ENCODE peak calls at places on chromosomes 6 and 20, in ten cellular contexts. S is GM23248, O is OCI-LY7, H is HCT116, Z is Karpas-422, T is PC-3, U is SK-N-SH, Y is hepatocyte, B is GM23338, Q is MM.1S. A is an unnamed sample. For H3K9me2, the result is how much of the 10 kb centered on the place peaks cover.

GRCh38 chr6:15843226-15843625 is 180.4 kb upstream of the DTNBP1 start:
- DNase-seq in S (no peak), T (no peak), Y (no peak), Z (no peak), B (no peak), H (no peak), U (no peak), O (no peak), Q (no peak), A (no peak)

GRCh38 chr6:40308533-40309306 is 278.4 kb downstream of the LRFN2 start:
- DNase-seq in B (peak), U (peak), Z (peak), Y (peak), S (peak), H (peak), T (peak), Q (peak), O (peak), A (peak)

GRCh38 chr6:14354919-14355572 is 237.5 kb downstream of the CD83 start:
- DNase-seq in O (no peak), Y (peak), Z (no peak), S (peak), Q (no peak), H (no peak), T (peak), B (no peak), U (no peak), A (no peak)

GRCh38 chr20:25217161-25218108 is 21.9 kb downstream of the ENTPD6 start:
- DNase-seq in H (no peak), Y (no peak), U (no peak), Z (no peak), S (no peak), T (no peak), B (no peak), O (no peak), Q (no peak), A (no peak)

GRCh38 chr6:122145741-122146240 is 253.7 kb upstream of the HSF2 start:
- DNase-seq in Y (no peak), T (no peak), S (no peak), O (no peak), U (no peak), Z (no peak), H (no peak), B (no peak), Q (no peak), A (no peak)

GRCh38 chr6:44151348-44152108 is 7.1 kb upstream of the CAPN11 start:
- DNase-seq in S (peak), Z (peak), H (peak), B (peak), O (peak), U (peak), T (peak), Y (peak), Q (peak), A (peak)

GRCh38 chr6:72631480-72631879 is 9.6 kb downstream of the KCNQ5 start:
- DNase-seq in H (no peak), T (no peak), U (no peak), Q (no peak), Z (no peak), O (no peak), Y (no peak), B (no peak), S (peak), A (no peak)

GRCh38 chr6:50791900-50792508 is 26.7 kb upstream of the TFAP2B start:
- DNase-seq in Q (peak), U (peak), O (peak), S (peak), H (no peak), B (peak), T (peak), Z (peak), Y (peak), A (no peak)

GRCh38 chr6:33737267-33738026 is 9.3 kb downstream of the IP6K3 start:
- DNase-seq in U (peak), S (no peak), Z (no peak), Y (no peak), O (no peak), H (no peak), B (no peak), T (no peak), Q (no peak), A (no peak)

GRCh38 chr20:14536738-14537137 is 199.3 kb upstream of the FLRT3 start:
- DNase-seq in Q (no peak), U (peak), H (no peak), B (no peak), Z (no peak), S (no peak), O (no peak), Y (no peak), T (no peak), A (no peak)

GRCh38 chr6:27575594-27576361 is 102.9 kb upstream of the ZNF184 start:
- DNase-seq in B (peak), Y (no peak), O (no peak), H (peak), S (no peak), U (no peak), Q (no peak), T (peak), Z (peak), A (no peak)

GRCh38 chr20:4457566-4458543 is 263.9 kb upstream of the PRND start:
- DNase-seq in B (peak), Q (no peak), S (no peak), Y (no peak), O (no peak), T (peak), H (peak), U (no peak), Z (no peak), A (peak)

GRCh38 chr20:47220161-47220582 is 136.3 kb downstream of the ZMYND8 start:
- DNase-seq in O (peak), U (peak), Q (no peak), Y (no peak), Z (peak), T (peak), B (peak), H (peak), S (peak), A (peak)

GRCh38 chr20:5150226-5151076 is 23.6 kb downstream of the CDS2 start:
- DNase-seq in S (peak), U (no peak), O (no peak), T (peak), H (no peak), Z (no peak), Y (peak), Q (no peak), B (no peak), A (no peak)

GRCh38 chr20:57434390-57434700 is 43.1 kb downstream of the RBM38 start:
- DNase-seq in S (no peak), U (no peak), H (no peak), T (no peak), B (no peak), O (peak), Q (no peak), Z (peak), Y (no peak), A (no peak)

GRCh38 chr20:37627060-37627766 is 66.6 kb upstream of the CTNNBL1 start:
- DNase-seq in S (peak), U (no peak), H (peak), B (peak), Z (peak), Y (peak), Q (peak), T (peak), O (peak), A (peak)

GRCh38 chr20:3924304-3925112 is 35.3 kb downstream of the PANK2 start:
- DNase-seq in Q (no peak), T (no peak), Y (no peak), Z (no peak), H (no peak), B (no peak), S (no peak), O (no peak), U (no peak), A (no peak)

GRCh38 chr6:27250955-27251671 is 3.6 kb downstream of the PRSS16 start:
- DNase-seq in U (peak), H (peak), O (peak), Y (peak), Q (peak), T (peak), B (peak), S (peak), Z (peak), A (peak)

GRCh38 chr6:6790891-6791290 is 202.4 kb downstream of the LY86 start:
- DNase-seq in S (peak), H (peak), Y (peak), Q (no peak), Z (no peak), U (no peak), O (no peak), B (no peak), T (peak), A (peak)

GRCh38 chr20:64129146-64129782 is 21.9 kb upstream of the NPBWR2 start:
- DNase-seq in O (no peak), S (no peak), U (no peak), H (no peak), B (no peak), Q (no peak), Z (no peak), T (no peak), Y (no peak), A (no peak)

GRCh38 chr6:133991096-133991593 is 38.1 kb downstream of the TBPL1 start:
- DNase-seq in Y (no peak), O (no peak), H (no peak), B (no peak), Z (no peak), U (no peak), T (peak), Q (no peak), S (peak), A (peak)

GRCh38 chr6:1091905-1092304 is 220.0 kb upstream of the FOXQ1 start:
- DNase-seq in H (no peak), Q (no peak), T (no peak), O (no peak), U (no peak), S (no peak), Z (no peak), B (no peak), Y (peak), A (no peak)

GRCh38 chr6:27757307-27757706 is 154.9 kb downstream of the OR2B2 start:
- DNase-seq in O (no peak), Q (peak), H (no peak), T (no peak), Z (no peak), Y (peak), S (peak), U (no peak), B (peak), A (no peak)

GRCh38 chr6:79586548-79586947 is 44.6 kb upstream of the SH3BGRL2 start:
- DNase-seq in Z (no peak), Q (no peak), U (peak), Y (peak), S (peak), B (peak), H (peak), T (peak), O (peak), A (no peak)

GRCh38 chr6:169450097-169450496 is 196.5 kb upstream of the THBS2 start:
- DNase-seq in S (peak), Y (no peak), Z (no peak), Q (no peak), U (no peak), B (no peak), H (no peak), T (no peak), O (no peak), A (no peak)

GRCh38 chr6:21022343-21023107 is 488.3 kb downstream of the CDKAL1 start:
- DNase-seq in T (peak), O (no peak), S (no peak), H (peak), Y (peak), U (no peak), Z (no peak), B (peak), Q (no peak), A (peak)

GRCh38 chr20:13581451-13581850 is 57.3 kb downstream of the TASP1 start:
- DNase-seq in O (no peak), Y (no peak), B (no peak), S (no peak), H (no peak), Z (no peak), U (no peak), Q (no peak), T (no peak), A (no peak)

GRCh38 chr20:44070139-44070900 is 116.7 kb downstream of the JPH2 start:
- DNase-seq in Y (no peak), Z (no peak), S (no peak), B (no peak), O (no peak), T (no peak), Q (peak), H (no peak), U (no peak), A (no peak)

GRCh38 chr6:153947817-153948447 is 91.1 kb upstream of the OPRM1 start:
- DNase-seq in O (peak), S (peak), T (peak), Y (peak), U (peak), B (peak), Z (peak), Q (no peak), H (peak), A (peak)

GRCh38 chr6:129628101-129628815 is 81.7 kb downstream of the ARHGAP18 start:
- DNase-seq in B (no peak), O (no peak), T (no peak), H (no peak), U (no peak), S (no peak), Z (no peak), Y (no peak), Q (no peak), A (no peak)

GRCh38 chr6:3427740-3428085 is 29.1 kb downstream of the SLC22A23 start:
- DNase-seq in O (no peak), T (peak), Y (no peak), S (peak), U (no peak), B (no peak), H (no peak), Z (no peak), Q (no peak), A (no peak)

GRCh38 chr6:107819976-107820551 is 4.0 kb downstream of the SCML4 start:
- DNase-seq in O (no peak), U (peak), S (peak), Z (no peak), Y (peak), B (peak), T (no peak), Q (no peak), H (no peak), A (no peak)

GRCh38 chr20:51639206-51639832 is 96.8 kb upstream of the NFATC2 start:
- DNase-seq in O (peak), B (peak), U (peak), H (peak), Y (peak), T (peak), Z (peak), Q (peak), S (peak), A (peak)

GRCh38 chr20:45985573-45985972 is 13.6 kb upstream of the ZNF335 start:
- DNase-seq in S (peak), O (no peak), Z (no peak), H (no peak), Q (no peak), T (no peak), U (no peak), B (peak), Y (no peak), A (no peak)

GRCh38 chr20:45976132-45976531 is 4.1 kb upstream of the ZNF335 start:
- DNase-seq in Y (no peak), T (no peak), Z (no peak), B (no peak), Q (no peak), H (no peak), S (no peak), O (no peak), U (no peak), A (no peak)

GRCh38 chr20:45983279-45983743 is 11.3 kb upstream of the ZNF335 start:
- DNase-seq in O (no peak), U (no peak), H (no peak), T (peak), Q (no peak), Y (no peak), B (peak), S (peak), Z (no peak), A (no peak)

GRCh38 chr20:45975686-45976085 is 3.7 kb upstream of the ZNF335 start:
- DNase-seq in H (no peak), Y (no peak), Q (no peak), Z (no peak), U (no peak), S (no peak), O (no peak), B (no peak), T (no peak), A (no peak)

DNA sequence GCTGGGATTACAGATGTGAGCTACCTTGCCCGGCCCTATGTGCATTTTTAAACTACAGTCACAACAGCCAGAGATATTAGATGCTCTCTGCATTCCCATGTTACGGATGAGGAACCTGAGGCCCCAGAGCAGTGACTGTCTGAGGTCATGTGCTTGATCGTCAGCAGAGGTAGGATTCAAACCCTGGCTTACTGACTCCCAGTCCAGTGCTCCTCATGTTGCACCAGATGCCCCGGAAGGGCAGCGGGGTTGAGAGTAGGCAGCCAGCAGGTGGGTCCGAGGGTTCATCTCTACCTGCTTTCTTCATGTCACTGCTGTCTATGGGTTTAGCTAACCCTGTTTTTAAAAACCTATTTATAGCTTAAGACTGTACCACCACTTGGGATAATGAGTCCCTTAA is 9.3 kb upstream of the ZNF335 start:
- DNase-seq in T (no peak), H (no peak), Z (no peak), Y (no peak), O (no peak), U (no peak), Q (no peak), B (no peak), S (no peak), A (no peak)
- H3K9me2 ChIP-seq in T (under half), H (under half), Z (under half), Y (under half), O (under half), U (under half), Q (under half), B (under half), S (under half), A (under half)

GRCh38 chr6:4667591-4667990 is 108.6 kb upstream of the CDYL start:
- DNase-seq in B (no peak), T (no peak), Q (no peak), H (no peak), Z (no peak), U (no peak), O (no peak), Y (no peak), S (no peak), A (no peak)
- H3K9me2 ChIP-seq in B (under half), T (under half), Q (under half), H (under half), Z (under half), U (under half), O (under half), Y (under half), S (under half), A (under half)

GRCh38 chr6:113461153-113461897 is 395.8 kb upstream of the MARCKS start:
- DNase-seq in T (no peak), O (no peak), Q (no peak), U (no peak), Y (no peak), H (no peak), Z (peak), B (peak), S (peak), A (no peak)
- H3K9me2 ChIP-seq in T (under half), O (under half), Q (under half), U (under half), Y (under half), H (under half), Z (under half), B (under half), S (under half), A (under half)

GRCh38 chr20:1955289-1955688 is 38.6 kb downstream of the PDYN start:
- DNase-seq in Y (no peak), T (no peak), B (peak), H (no peak), Q (no peak), O (no peak), Z (no peak), U (no peak), S (no peak), A (no peak)
- H3K9me2 ChIP-seq in Y (under half), T (under half), B (under half), H (under half), Q (under half), O (under half), Z (under half), U (under half), S (under half), A (under half)

GRCh38 chr6:75524322-75524972 is 30.8 kb upstream of the FILIP1 start:
- DNase-seq in Q (no peak), Y (peak), U (no peak), T (peak), O (no peak), S (peak), Z (no peak), H (peak), B (peak), A (peak)

GRCh38 chr6:75530696-75531095 is 37.1 kb upstream of the FILIP1 start:
- DNase-seq in T (no peak), S (peak), Z (no peak), B (no peak), Y (no peak), Q (no peak), U (no peak), H (no peak), O (no peak), A (no peak)

GRCh38 chr6:75528423-75528822 is 34.8 kb upstream of the FILIP1 start:
- DNase-seq in Z (no peak), B (peak), S (peak), H (no peak), Q (no peak), U (no peak), T (no peak), Y (no peak), O (no peak), A (peak)

GRCh38 chr6:75526502-75527127 is 33.0 kb upstream of the FILIP1 start:
- DNase-seq in T (peak), O (peak), Y (peak), S (peak), H (peak), Z (peak), Q (peak), U (peak), B (peak), A (peak)

GRCh38 chr6:75525682-75526081 is 32.1 kb upstream of the FILIP1 start:
- DNase-seq in Y (no peak), O (no peak), B (no peak), H (no peak), S (no peak), Q (no peak), T (no peak), U (no peak), Z (no peak), A (no peak)
- H3K9me2 ChIP-seq in Y (under half), O (under half), B (under half), H (under half), S (under half), Q (under half), T (under half), U (under half), Z (under half), A (under half)

GRCh38 chr6:116070990-116071389 is 10.3 kb upstream of the FRK start:
- DNase-seq in S (no peak), Z (no peak), T (peak), O (no peak), B (no peak), H (no peak), Q (no peak), U (no peak), Y (no peak), A (peak)
- H3K9me2 ChIP-seq in S (under half), Z (under half), T (under half), O (under half), B (under half), H (under half), Q (under half), U (under half), Y (under half), A (under half)